ENCODE peak calls at places on chromosomes 4 and X, in four cellular contexts. K, N, R and H are unnamed samples.

GRCh38 chr4:140071806-140072205 is 82.2 kb downstream of the MAML3 start:
- DNase-seq in K (no peak), R (peak; percentile 99), N (no peak), H (no peak)

GRCh38 chr4:54540931-54541330 is 116.8 kb upstream of the KIT start:
- DNase-seq in R (no peak), K (no peak), N (no peak), H (no peak)

GRCh38 chr4:93897559-93897958 is 69.0 kb downstream of the ATOH1 start:
- DNase-seq in K (no peak), R (no peak), N (peak; percentile 12), H (no peak)

GRCh38 chr4:155571184-155571944 is 95.3 kb upstream of the GUCY1A1 start:
- DNase-seq in R (no peak), K (no peak), N (no peak), H (no peak)

GRCh38 chr4:101279377-101279871 is 67.9 kb downstream of the PPP3CA start:
- DNase-seq in K (no peak), R (peak; percentile 97), N (no peak), H (peak; percentile 20)

GRCh38 chrX:23554304-23554703 is 113.0 kb upstream of the PRDX4 start:
- DNase-seq in K (no peak), R (peak; percentile 33), N (peak; percentile 67), H (peak; percentile 21)

GRCh38 chrX:526295-527224 is 104.0 kb upstream of the SHOX start:
- DNase-seq in K (no peak), R (no peak), N (peak; percentile 48), H (no peak)

GRCh38 chrX:96985046-96985445 is 101.3 kb downstream of the RPA4 start:
- DNase-seq in K (no peak), N (no peak), R (no peak), H (no peak)